ENCODE peak calls at places on chromosomes 6 and 20, in seven cellular contexts. Z is CD8-positive, alpha-beta T cell; X is SW480; W is HTR-8/SVneo; B is naive thymus-derived CD8-positive, alpha-beta T cell; P is stimulated activated CD4-positive, alpha-beta T cell treated with anti-CD3 and anti-CD28 coated beads, Interleukin-15, amount 100 ng/mL, for 48 hours; O is GM23338. T is an unnamed sample.

GRCh38 chr20:19583532-19584175 is 174.4 kb upstream of the RIN2 start:
- DNase-seq in B (no peak), O (peak; percentile 91), P (peak; percentile 47), Z (peak; percentile 10), W (peak; percentile 28), X (peak; percentile 59), T (peak; percentile 87)

GRCh38 chr6:106729848-106730247 is 100.5 kb downstream of the QRSL1 start:
- DNase-seq in O (no peak), X (no peak), B (no peak), P (no peak), Z (no peak), W (no peak), T (no peak)

GRCh38 chr6:54188832-54189231 is 77.6 kb downstream of the MLIP start:
- DNase-seq in O (no peak), X (no peak), Z (no peak), P (no peak), B (no peak), W (no peak), T (no peak)

GRCh38 chr20:56259948-56260347 is 11.4 kb downstream of the MC3R start:
- DNase-seq in X (no peak), O (no peak), P (no peak), B (no peak), W (no peak), Z (no peak), T (no peak)

GRCh38 chr20:36606171-36607116 is 865 bp downstream of the RAB5IF start:
- DNase-seq in Z (no peak), P (no peak), O (peak; percentile 58), B (no peak), X (no peak), W (no peak), T (peak; percentile 71)

GRCh38 chr6:36623547-36624459 is 29.6 kb downstream of the SRSF3 start:
- DNase-seq in O (peak; percentile 92), B (peak; percentile 87), Z (peak; percentile 73), P (peak; percentile 79), W (peak; percentile 86), X (peak; percentile 55), T (peak; percentile 89)

GRCh38 chr6:66421570-66421969 is 714.5 kb upstream of the EYS start:
- DNase-seq in B (no peak), W (peak; percentile 0), Z (no peak), X (no peak), P (no peak), O (peak; percentile 58), T (no peak)

GRCh38 chr6:16318538-16318937 is 80.2 kb downstream of the GMPR start:
- DNase-seq in B (no peak), X (no peak), Z (no peak), P (no peak), O (no peak), W (no peak), T (no peak)

GRCh38 chr6:27667651-27668441 is 194.9 kb upstream of the ZNF184 start:
- DNase-seq in W (no peak), O (peak; percentile 44), Z (no peak), P (no peak), X (no peak), B (no peak), T (no peak)

GRCh38 chr6:70130865-70131264 is 172.0 kb downstream of the COL9A1 start:
- DNase-seq in Z (no peak), B (no peak), X (no peak), O (no peak), W (no peak), P (no peak), T (no peak)

GRCh38 chr6:167311286-167311685 is 13.6 kb upstream of the TTLL2 start:
- DNase-seq in Z (no peak), P (no peak), X (no peak), O (no peak), W (no peak), B (no peak), T (no peak)

GRCh38 chr6:105135907-105136432 is 43.8 kb downstream of the POPDC3 start:
- DNase-seq in X (no peak), P (no peak), B (no peak), O (peak; percentile 36), Z (no peak), W (peak; percentile 4), T (no peak)

GRCh38 chr6:16602035-16602434 is 159.2 kb downstream of the ATXN1 start:
- DNase-seq in P (peak; percentile 52), X (no peak), O (no peak), B (no peak), W (no peak), Z (no peak), T (no peak)

GRCh38 chr6:36376742-36377141 is 10.7 kb downstream of the ETV7 start:
- DNase-seq in X (no peak), W (no peak), O (no peak), P (no peak), B (no peak), Z (no peak), T (no peak)

GRCh38 chr20:51800769-51801219 is 1.5 kb downstream of the SALL4 start:
- DNase-seq in W (no peak), P (no peak), O (peak; percentile 51), Z (no peak), X (peak; percentile 22), B (no peak), T (no peak)

GRCh38 chr6:34132486-34133185 is 13.3 kb downstream of the GRM4 start:
- DNase-seq in B (no peak), Z (no peak), O (peak; percentile 88), X (peak; percentile 41), P (no peak), W (peak; percentile 72), T (no peak)

GRCh38 chr6:46325561-46326525 is 155.1 kb upstream of the ENPP5 start:
- DNase-seq in P (no peak), W (peak; percentile 10), X (no peak), O (peak; percentile 36), Z (no peak), B (no peak), T (no peak)

GRCh38 chr6:133467231-133467981 is 226.2 kb downstream of the EYA4 start:
- DNase-seq in W (no peak), B (no peak), P (no peak), X (no peak), O (no peak), Z (no peak), T (no peak)

GRCh38 chr6:144305985-144306384 is 20.9 kb downstream of the UTRN start:
- DNase-seq in Z (no peak), B (no peak), W (no peak), X (no peak), O (no peak), P (no peak), T (no peak)

GRCh38 chr20:26208296-26209091 is 511.8 kb upstream of the ZNF337 start:
- DNase-seq in Z (peak; percentile 5), P (peak; percentile 10), O (peak; percentile 77), B (peak; percentile 81), X (no peak), W (no peak), T (peak; percentile 84)

GRCh38 chr6:168447741-168448140 is 6.8 kb downstream of the SMOC2 start:
- DNase-seq in B (no peak), O (no peak), W (no peak), P (no peak), Z (no peak), X (no peak), T (no peak)

GRCh38 chr20:16205505-16205904 is 367.7 kb downstream of the KIF16B start:
- DNase-seq in B (no peak), Z (no peak), P (no peak), W (no peak), X (no peak), O (no peak), T (no peak)

GRCh38 chr6:55902796-55903195 is 27.4 kb upstream of the BMP5 start:
- DNase-seq in P (no peak), W (no peak), O (no peak), Z (no peak), X (no peak), B (no peak), T (no peak)

GRCh38 chr20:20207291-20207690 is 155.0 kb downstream of the CFAP61 start:
- DNase-seq in B (no peak), X (no peak), W (no peak), O (peak; percentile 49), P (no peak), Z (no peak), T (no peak)

GRCh38 chr6:26031595-26032386 is 55.4 kb upstream of the HFE start:
- DNase-seq in X (peak; percentile 98), Z (peak; percentile 79), B (peak; percentile 96), W (peak; percentile 95), P (peak; percentile 84), O (peak; percentile 99), T (peak; percentile 73)

GRCh38 chr20:41011551-41012067 is 17.0 kb upstream of the TOP1 start:
- DNase-seq in P (no peak), X (no peak), O (no peak), Z (no peak), B (no peak), W (no peak), T (no peak)

GRCh38 chr6:83371428-83371827 is 59.4 kb downstream of the ME1 start:
- DNase-seq in W (no peak), Z (no peak), X (no peak), B (no peak), O (no peak), P (no peak), T (no peak)

GRCh38 chr6:111503660-111504059 is 20.6 kb upstream of the REV3L start:
- DNase-seq in W (no peak), O (no peak), P (no peak), Z (no peak), B (no peak), X (no peak), T (no peak)

GRCh38 chr6:165751486-165751885 is 88.4 kb upstream of the PDE10A start:
- DNase-seq in P (no peak), B (no peak), Z (no peak), W (no peak), O (no peak), X (no peak), T (no peak)

GRCh38 chr6:27280540-27281000 is 31.5 kb downstream of the POM121L2 start:
- DNase-seq in B (no peak), X (peak; percentile 29), P (no peak), W (no peak), Z (no peak), O (peak; percentile 65), T (no peak)

GRCh38 chr6:17932362-17932852 is 55.0 kb downstream of the KIF13A start:
- DNase-seq in O (no peak), X (no peak), Z (no peak), W (no peak), B (no peak), P (no peak), T (no peak)

GRCh38 chr20:17883592-17884317 is 84.8 kb downstream of the SNX5 start:
- DNase-seq in P (no peak), W (no peak), Z (no peak), B (no peak), O (no peak), X (no peak), T (no peak)

GRCh38 chr6:2993755-2994317 is 5.9 kb upstream of the NQO2 start:
- DNase-seq in O (no peak), Z (no peak), W (no peak), X (no peak), B (no peak), P (no peak), T (no peak)

GRCh38 chr6:100268326-100268725 is 196.4 kb downstream of the SIM1 start:
- DNase-seq in P (no peak), B (no peak), W (no peak), O (peak; percentile 46), Z (no peak), X (no peak), T (no peak)

GRCh38 chr6:107819217-107819616 is 4.9 kb downstream of the SCML4 start:
- DNase-seq in B (no peak), Z (no peak), O (no peak), P (no peak), X (no peak), W (no peak), T (no peak)

T was measured in upper lobe of right lung.